ENCODE peak calls at places on chromosomes 5 and 9, in six cellular contexts. One of them, this sample, is unnamed.

GRCh38 chr5:8577792-8578191 is 708.8 kb downstream of the MTRR start:
- DNase-seq in HCT116: no peak
- DNase-seq in PC-3: peak; percentile 35
- DNase-seq in OCI-LY7: no peak
- DNase-seq in GM23338: no peak
- DNase-seq in GM23248: peak; percentile 3
- DNase-seq in this sample: no peak

GRCh38 chr5:142800776-142801494 is 30.8 kb downstream of the ARHGAP26 start:
- DNase-seq in HCT116: no peak
- DNase-seq in OCI-LY7: peak; percentile 85
- DNase-seq in GM23338: no peak
- DNase-seq in GM23248: no peak
- DNase-seq in PC-3: no peak
- DNase-seq in this sample: peak; percentile 84

GRCh38 chr9:4277531-4277991 is 22.3 kb downstream of the GLIS3 start:
- DNase-seq in GM23338: peak; percentile 18
- DNase-seq in GM23248: no peak
- DNase-seq in HCT116: no peak
- DNase-seq in PC-3: no peak
- DNase-seq in OCI-LY7: no peak
- DNase-seq in this sample: no peak

GRCh38 chr5:149441986-149442385 is 62.9 kb upstream of the IL17B start:
- DNase-seq in PC-3: no peak
- DNase-seq in OCI-LY7: no peak
- DNase-seq in GM23248: no peak
- DNase-seq in HCT116: no peak
- DNase-seq in GM23338: no peak
- DNase-seq in this sample: no peak

GRCh38 chr5:158988987-158989624 is 110.6 kb downstream of the EBF1 start:
- DNase-seq in HCT116: no peak
- DNase-seq in GM23338: no peak
- DNase-seq in PC-3: no peak
- DNase-seq in GM23248: no peak
- DNase-seq in OCI-LY7: no peak
- DNase-seq in this sample: no peak

GRCh38 chr9:121369595-121370265 is at the start of gene STOM:
- DNase-seq in PC-3: peak; percentile 22
- DNase-seq in GM23248: peak; percentile 93
- DNase-seq in OCI-LY7: no peak
- DNase-seq in HCT116: no peak
- DNase-seq in GM23338: peak; percentile 73
- DNase-seq in this sample: peak; percentile 42

GRCh38 chr5:7320641-7321170 is 75.2 kb upstream of the ADCY2 start:
- DNase-seq in HCT116: no peak
- DNase-seq in GM23338: no peak
- DNase-seq in GM23248: peak; percentile 33
- DNase-seq in PC-3: no peak
- DNase-seq in OCI-LY7: no peak
- DNase-seq in this sample: no peak

GRCh38 chr5:23314827-23315226 is 192.6 kb upstream of the PRDM9 start:
- DNase-seq in PC-3: peak; percentile 92
- DNase-seq in OCI-LY7: no peak
- DNase-seq in GM23338: no peak
- DNase-seq in HCT116: no peak
- DNase-seq in GM23248: peak; percentile 23
- DNase-seq in this sample: no peak

GRCh38 chr5:37005252-37005651 is 128.7 kb downstream of the NIPBL start:
- DNase-seq in OCI-LY7: no peak
- DNase-seq in PC-3: peak; percentile 25
- DNase-seq in GM23338: no peak
- DNase-seq in HCT116: no peak
- DNase-seq in GM23248: peak; percentile 80
- DNase-seq in this sample: peak; percentile 11

GRCh38 chr5:3364941-3365340 is 230.7 kb upstream of the IRX1 start:
- DNase-seq in GM23248: no peak
- DNase-seq in PC-3: no peak
- DNase-seq in HCT116: no peak
- DNase-seq in OCI-LY7: peak; percentile 14
- DNase-seq in GM23338: no peak
- DNase-seq in this sample: no peak

GRCh38 chr9:109258619-109259321 is 62.1 kb downstream of the EPB41L4B start:
- DNase-seq in HCT116: no peak
- DNase-seq in GM23248: no peak
- DNase-seq in PC-3: no peak
- DNase-seq in OCI-LY7: no peak
- DNase-seq in GM23338: peak; percentile 73
- DNase-seq in this sample: no peak

GRCh38 chr5:66642538-66642937 is 46.3 kb downstream of the MAST4 start:
- DNase-seq in OCI-LY7: no peak
- DNase-seq in PC-3: no peak
- DNase-seq in HCT116: no peak
- DNase-seq in GM23248: no peak
- DNase-seq in GM23338: no peak
- DNase-seq in this sample: no peak

GRCh38 chr5:154857091-154857533 is 1.3 kb upstream of the CNOT8 start:
- DNase-seq in GM23248: peak; percentile 94
- DNase-seq in PC-3: peak; percentile 7
- DNase-seq in HCT116: no peak
- DNase-seq in GM23338: peak; percentile 69
- DNase-seq in OCI-LY7: peak; percentile 62
- DNase-seq in this sample: peak; percentile 43
- H3K9me2 ChIP-seq in GM23248: no peaks in the 10 kb centered on the region
- H3K9me2 ChIP-seq in PC-3: no peaks in the 10 kb centered on the region
- H3K9me2 ChIP-seq in HCT116: no peaks in the 10 kb centered on the region
- H3K9me2 ChIP-seq in GM23338: no peaks in the 10 kb centered on the region
- H3K9me2 ChIP-seq in OCI-LY7: no peaks in the 10 kb centered on the region
- H3K9me2 ChIP-seq in this sample: no peaks in the 10 kb centered on the region

GRCh38 chr5:122985006-122985700 is 51.4 kb downstream of the PPIC start:
- DNase-seq in PC-3: peak; percentile 12
- DNase-seq in GM23248: no peak
- DNase-seq in GM23338: no peak
- DNase-seq in HCT116: no peak
- DNase-seq in OCI-LY7: no peak
- DNase-seq in this sample: no peak
- H3K9me2 ChIP-seq in PC-3: no peaks in the 10 kb centered on the region
- H3K9me2 ChIP-seq in GM23248: no peaks in the 10 kb centered on the region
- H3K9me2 ChIP-seq in GM23338: no peaks in the 10 kb centered on the region
- H3K9me2 ChIP-seq in HCT116: no peaks in the 10 kb centered on the region
- H3K9me2 ChIP-seq in OCI-LY7: no peaks in the 10 kb centered on the region
- H3K9me2 ChIP-seq in this sample: no peaks in the 10 kb centered on the region

DNA sequence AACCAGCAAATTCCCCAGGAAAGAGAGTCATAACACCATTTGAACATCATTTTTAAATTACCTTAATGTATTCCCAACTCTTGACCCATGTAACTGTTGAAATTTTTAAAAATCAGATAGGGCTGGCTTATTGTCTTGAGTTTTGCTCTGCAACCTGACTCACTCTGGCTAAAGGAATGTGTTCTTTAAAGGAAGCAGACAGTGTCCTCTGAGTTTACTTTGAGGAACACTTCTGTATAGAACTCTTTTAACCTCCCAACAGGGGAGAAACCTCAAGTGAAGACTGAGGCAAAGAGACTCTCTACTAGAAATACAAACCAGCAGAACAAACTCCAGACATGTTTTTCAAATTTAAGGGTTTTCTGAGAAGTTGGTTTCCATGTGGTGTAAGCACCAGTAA is 248.9 kb downstream of the CWC27 start:
- DNase-seq in PC-3: no peak
- DNase-seq in GM23338: no peak
- DNase-seq in GM23248: peak; percentile 64
- DNase-seq in HCT116: no peak
- DNase-seq in OCI-LY7: no peak
- DNase-seq in this sample: no peak
- H3K9me2 ChIP-seq in PC-3: no peaks in the 10 kb centered on the region
- H3K9me2 ChIP-seq in GM23338: no peaks in the 10 kb centered on the region
- H3K9me2 ChIP-seq in GM23248: no peaks in the 10 kb centered on the region
- H3K9me2 ChIP-seq in HCT116: no peaks in the 10 kb centered on the region
- H3K9me2 ChIP-seq in OCI-LY7: no peaks in the 10 kb centered on the region
- H3K9me2 ChIP-seq in this sample: no peaks in the 10 kb centered on the region

GRCh38 chr5:123599171-123599570 is 87.2 kb downstream of the CSNK1G3 start:
- DNase-seq in OCI-LY7: no peak
- DNase-seq in GM23338: no peak
- DNase-seq in GM23248: no peak
- DNase-seq in PC-3: no peak
- DNase-seq in HCT116: no peak
- DNase-seq in this sample: no peak
- H3K9me2 ChIP-seq in OCI-LY7: peaks cover 5% of the 10 kb centered on the region
- H3K9me2 ChIP-seq in GM23338: no peaks in the 10 kb centered on the region
- H3K9me2 ChIP-seq in GM23248: no peaks in the 10 kb centered on the region
- H3K9me2 ChIP-seq in PC-3: no peaks in the 10 kb centered on the region
- H3K9me2 ChIP-seq in HCT116: no peaks in the 10 kb centered on the region
- H3K9me2 ChIP-seq in this sample: no peaks in the 10 kb centered on the region

GRCh38 chr5:153523196-153523595 is 32.7 kb downstream of the GRIA1 start:
- DNase-seq in GM23338: no peak
- DNase-seq in PC-3: peak; percentile 7
- DNase-seq in HCT116: no peak
- DNase-seq in GM23248: peak; percentile 68
- DNase-seq in OCI-LY7: no peak
- DNase-seq in this sample: no peak

GRCh38 chr5:153520952-153521351 is 30.5 kb downstream of the GRIA1 start:
- DNase-seq in HCT116: no peak
- DNase-seq in GM23338: no peak
- DNase-seq in OCI-LY7: no peak
- DNase-seq in GM23248: peak; percentile 40
- DNase-seq in PC-3: no peak
- DNase-seq in this sample: no peak

GRCh38 chr5:153525536-153525935 is 35.1 kb downstream of the GRIA1 start:
- DNase-seq in GM23338: no peak
- DNase-seq in OCI-LY7: no peak
- DNase-seq in GM23248: no peak
- DNase-seq in HCT116: no peak
- DNase-seq in PC-3: no peak
- DNase-seq in this sample: no peak

GRCh38 chr5:153520137-153520536 is 29.7 kb downstream of the GRIA1 start:
- DNase-seq in HCT116: no peak
- DNase-seq in PC-3: no peak
- DNase-seq in GM23338: no peak
- DNase-seq in GM23248: no peak
- DNase-seq in OCI-LY7: no peak
- DNase-seq in this sample: no peak

GRCh38 chr5:153523831-153524230 is 33.4 kb downstream of the GRIA1 start:
- DNase-seq in GM23338: no peak
- DNase-seq in HCT116: no peak
- DNase-seq in OCI-LY7: no peak
- DNase-seq in GM23248: peak; percentile 70
- DNase-seq in PC-3: no peak
- DNase-seq in this sample: no peak
- H3K9me2 ChIP-seq in GM23338: no peaks in the 10 kb centered on the region
- H3K9me2 ChIP-seq in HCT116: no peaks in the 10 kb centered on the region
- H3K9me2 ChIP-seq in OCI-LY7: no peaks in the 10 kb centered on the region
- H3K9me2 ChIP-seq in GM23248: no peaks in the 10 kb centered on the region
- H3K9me2 ChIP-seq in PC-3: no peaks in the 10 kb centered on the region
- H3K9me2 ChIP-seq in this sample: no peaks in the 10 kb centered on the region

GRCh38 chr9:134374301-134375010 is 48.2 kb downstream of the RXRA start:
- DNase-seq in HCT116: no peak
- DNase-seq in OCI-LY7: no peak
- DNase-seq in PC-3: no peak
- DNase-seq in GM23338: no peak
- DNase-seq in GM23248: no peak
- DNase-seq in this sample: no peak

GRCh38 chr9:134373953-134374300 is 47.7 kb downstream of the RXRA start:
- DNase-seq in PC-3: no peak
- DNase-seq in GM23338: no peak
- DNase-seq in HCT116: no peak
- DNase-seq in OCI-LY7: no peak
- DNase-seq in GM23248: no peak
- DNase-seq in this sample: no peak

GRCh38 chr9:134373269-134373668 is 47.0 kb downstream of the RXRA start:
- DNase-seq in PC-3: no peak
- DNase-seq in OCI-LY7: no peak
- DNase-seq in GM23248: no peak
- DNase-seq in GM23338: no peak
- DNase-seq in HCT116: no peak
- DNase-seq in this sample: no peak

GRCh38 chr9:134371731-134372130 is 45.5 kb downstream of the RXRA start:
- DNase-seq in PC-3: no peak
- DNase-seq in HCT116: no peak
- DNase-seq in OCI-LY7: no peak
- DNase-seq in GM23338: no peak
- DNase-seq in GM23248: no peak
- DNase-seq in this sample: no peak

DNA sequence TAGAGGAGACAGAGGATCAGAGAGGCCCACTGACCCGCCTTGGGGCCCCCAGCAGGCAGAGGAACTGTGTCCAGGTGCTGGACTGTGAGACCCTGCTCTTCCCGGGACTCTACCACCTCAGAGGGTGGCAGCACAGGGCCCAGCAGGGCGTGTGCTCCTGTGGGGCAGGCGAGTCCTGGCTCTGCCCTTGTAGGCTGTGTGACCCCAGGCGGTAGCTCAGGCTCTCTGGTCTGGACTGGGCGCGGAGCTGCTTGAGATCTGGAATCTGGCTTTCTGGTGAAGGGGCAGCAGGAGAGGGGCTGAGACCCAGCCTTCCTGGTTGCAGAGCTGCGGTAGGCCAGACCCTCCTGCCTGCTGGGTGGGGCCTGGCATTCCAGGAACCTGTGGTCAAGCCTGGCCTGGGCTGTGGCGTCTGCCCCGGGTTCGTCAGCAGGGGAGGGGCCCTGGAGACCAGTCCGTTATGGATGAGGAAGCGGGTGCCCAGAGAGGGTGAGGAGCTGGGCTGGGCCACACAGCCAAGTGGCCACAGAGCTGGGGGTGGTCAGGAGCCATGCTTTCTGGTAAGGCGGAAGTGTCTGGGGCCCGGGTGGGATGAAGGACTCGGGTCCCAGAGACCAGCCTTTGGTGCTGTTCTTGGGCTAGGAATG is 46.5 kb downstream of the RXRA start:
- DNase-seq in OCI-LY7: no peak
- DNase-seq in HCT116: no peak
- DNase-seq in PC-3: no peak
- DNase-seq in GM23338: no peak
- DNase-seq in GM23248: peak; percentile 49
- DNase-seq in this sample: no peak
- H3K9me2 ChIP-seq in OCI-LY7: no peaks in the 10 kb centered on the region
- H3K9me2 ChIP-seq in HCT116: no peaks in the 10 kb centered on the region
- H3K9me2 ChIP-seq in PC-3: no peaks in the 10 kb centered on the region
- H3K9me2 ChIP-seq in GM23338: no peaks in the 10 kb centered on the region
- H3K9me2 ChIP-seq in GM23248: no peaks in the 10 kb centered on the region
- H3K9me2 ChIP-seq in this sample: no peaks in the 10 kb centered on the region

GRCh38 chr5:124580512-124580911 is 165.9 kb downstream of the ZNF608 start:
- DNase-seq in PC-3: no peak
- DNase-seq in GM23338: no peak
- DNase-seq in OCI-LY7: no peak
- DNase-seq in GM23248: no peak
- DNase-seq in HCT116: no peak
- DNase-seq in this sample: no peak

GRCh38 chr5:124581866-124582650 is 164.4 kb downstream of the ZNF608 start:
- DNase-seq in PC-3: no peak
- DNase-seq in OCI-LY7: no peak
- DNase-seq in GM23338: no peak
- DNase-seq in GM23248: no peak
- DNase-seq in HCT116: no peak
- DNase-seq in this sample: no peak

GRCh38 chr5:124580925-124581821 is 165.3 kb downstream of the ZNF608 start:
- DNase-seq in HCT116: no peak
- DNase-seq in OCI-LY7: no peak
- DNase-seq in GM23338: peak; percentile 95
- DNase-seq in GM23248: no peak
- DNase-seq in PC-3: no peak
- DNase-seq in this sample: no peak

GRCh38 chr5:124583469-124584350 is 162.7 kb downstream of the ZNF608 start:
- DNase-seq in HCT116: peak; percentile 40
- DNase-seq in OCI-LY7: peak; percentile 34
- DNase-seq in GM23248: peak; percentile 74
- DNase-seq in PC-3: peak; percentile 80
- DNase-seq in GM23338: no peak
- DNase-seq in this sample: peak; percentile 93

GRCh38 chr5:124584991-124585715 is 161.3 kb downstream of the ZNF608 start:
- DNase-seq in OCI-LY7: no peak
- DNase-seq in GM23248: no peak
- DNase-seq in PC-3: no peak
- DNase-seq in HCT116: peak; percentile 15
- DNase-seq in GM23338: no peak
- DNase-seq in this sample: no peak
- H3K9me2 ChIP-seq in OCI-LY7: no peaks in the 10 kb centered on the region
- H3K9me2 ChIP-seq in GM23248: no peaks in the 10 kb centered on the region
- H3K9me2 ChIP-seq in PC-3: no peaks in the 10 kb centered on the region
- H3K9me2 ChIP-seq in HCT116: no peaks in the 10 kb centered on the region
- H3K9me2 ChIP-seq in GM23338: peaks cover 5% of the 10 kb centered on the region
- H3K9me2 ChIP-seq in this sample: no peaks in the 10 kb centered on the region

This sample was measured in MM.1S.